ENCODE peak calls at places on chromosomes 4 and X, in five cellular contexts. E is aorta, V is endodermal cell, Q is right atrium auricular region, W is iPS DF 6.9. A is an unnamed sample. For H3K4me1, the result is how much of the 10 kb centered on the place peaks cover.

GRCh38 chr4:6681191-6681590 is 12.5 kb upstream of the S100P start:
- DNase-seq in E (no peak), V (no peak), Q (no peak), W (no peak), A (no peak)

GRCh38 chr4:169410839-169411770 is 140.3 kb upstream of the SH3RF1 start:
- DNase-seq in E (no peak), V (peak), Q (no peak), W (no peak), A (no peak)

GRCh38 chr4:48543796-48544195 is 53.7 kb downstream of the ZAR1 start:
- DNase-seq in E (no peak), V (no peak), Q (no peak), W (no peak), A (no peak)

GRCh38 chr4:73998040-73999011 is at the start of gene CXCL5:
- DNase-seq in E (peak), V (peak), Q (peak), W (peak), A (peak)

GRCh38 chrX:153209347-153209746 is 30.3 kb downstream of the MAGEA1 start:
- DNase-seq in E (no peak), V (no peak), Q (no peak), W (no peak), A (no peak)

GRCh38 chr4:38455092-38455855 is 208.7 kb upstream of the KLF3 start:
- DNase-seq in E (no peak), V (no peak), Q (no peak), W (no peak), A (no peak)

GRCh38 chrX:122475306-122475705 is 708.8 kb upstream of the GRIA3 start:
- DNase-seq in E (no peak), V (no peak), Q (no peak), W (no peak), A (no peak)

GRCh38 chrX:9875801-9876200 is 89.6 kb downstream of the SHROOM2 start:
- DNase-seq in E (no peak), V (no peak), Q (no peak), W (no peak), A (no peak)

GRCh38 chr4:124947622-124948265 is 235.2 kb upstream of the ANKRD50 start:
- DNase-seq in E (no peak), V (no peak), Q (no peak), W (no peak), A (no peak)

GRCh38 chrX:48918303-48918643 is 551 bp downstream of the PIM2 start:
- DNase-seq in E (no peak), V (no peak), Q (no peak), W (no peak), A (no peak)

GRCh38 chrX:68490644-68491043 is 8.2 kb upstream of the YIPF6 start:
- DNase-seq in E (no peak), V (peak), Q (no peak), W (no peak), A (no peak)

GRCh38 chr4:116926631-116927295 is 158.6 kb downstream of the TRAM1L1 start:
- DNase-seq in E (no peak), V (peak), Q (no peak), W (no peak), A (no peak)

GRCh38 chr4:107094332-107094731 is 58.2 kb upstream of the DKK2 start:
- DNase-seq in E (no peak), V (no peak), Q (no peak), W (no peak), A (no peak)

GRCh38 chrX:38750551-38750950 is 50.7 kb upstream of the MID1IP1 start:
- DNase-seq in E (no peak), V (no peak), Q (no peak), W (no peak), A (no peak)

GRCh38 chrX:43971966-43972961 is 926 bp downstream of the NDP start:
- DNase-seq in E (no peak), V (no peak), Q (no peak), W (no peak), A (no peak)

GRCh38 chr4:159142254-159142653 is 39.4 kb downstream of the RAPGEF2 start:
- DNase-seq in E (no peak), V (no peak), Q (no peak), W (no peak), A (no peak)

GRCh38 chr4:3070709-3071500 is 3.4 kb downstream of the HTT-AS start:
- DNase-seq in E (no peak), V (no peak), Q (no peak), W (no peak), A (no peak)

GRCh38 chr4:8655411-8656184 is 63.0 kb downstream of the CPZ start:
- DNase-seq in E (no peak), V (peak), Q (no peak), W (no peak), A (peak)

GRCh38 chr4:39044947-39045734 is 12.9 kb upstream of the TMEM156 start:
- DNase-seq in E (no peak), V (peak), Q (no peak), W (no peak), A (peak)

GRCh38 chr4:3660086-3660927 is 105.9 kb upstream of the ADRA2C start:
- DNase-seq in E (no peak), V (no peak), Q (no peak), W (no peak), A (no peak)

GRCh38 chrX:21741869-21742701 is 15.8 kb downstream of the SMPX start:
- DNase-seq in E (no peak), V (no peak), Q (no peak), W (no peak), A (no peak)

GRCh38 chr4:189049682-189050081 is 891.0 kb upstream of the FRG1 start:
- DNase-seq in E (no peak), V (no peak), Q (no peak), W (no peak), A (no peak)

GRCh38 chrX:107787827-107788226 is 10.3 kb downstream of the NCBP2L start:
- DNase-seq in E (no peak), V (no peak), Q (no peak), W (no peak), A (no peak)

GRCh38 chr4:122117743-122118142 is 34.4 kb upstream of the BLTP1 start:
- DNase-seq in E (no peak), V (no peak), Q (no peak), W (no peak), A (no peak)

GRCh38 chr4:89640620-89641366 is 196.2 kb downstream of the SNCA start:
- DNase-seq in E (no peak), V (peak), Q (no peak), W (peak), A (peak)

GRCh38 chr4:34720563-34720962 is 1523.8 kb downstream of the ARAP2 start:
- DNase-seq in E (no peak), V (no peak), Q (no peak), W (no peak), A (no peak)

GRCh38 chr4:183962413-183962812 is 57.3 kb downstream of the STOX2 start:
- DNase-seq in E (no peak), V (no peak), Q (no peak), W (no peak), A (no peak)

GRCh38 chr4:89422441-89422950 is 114.9 kb upstream of the GPRIN3 start:
- DNase-seq in E (no peak), V (no peak), Q (no peak), W (no peak), A (no peak)

GRCh38 chr4:127643791-127644190 is 11.0 kb downstream of the INTU start:
- DNase-seq in E (no peak), V (no peak), Q (no peak), W (no peak), A (no peak)

GRCh38 chr4:8871417-8872401 is at the start of gene HMX1:
- DNase-seq in E (no peak), V (peak), Q (no peak), W (no peak), A (no peak)

GRCh38 chr4:161936625-161937133 is 227.1 kb downstream of the FSTL5 start:
- DNase-seq in E (no peak), V (peak), Q (no peak), W (no peak), A (no peak)

DNA sequence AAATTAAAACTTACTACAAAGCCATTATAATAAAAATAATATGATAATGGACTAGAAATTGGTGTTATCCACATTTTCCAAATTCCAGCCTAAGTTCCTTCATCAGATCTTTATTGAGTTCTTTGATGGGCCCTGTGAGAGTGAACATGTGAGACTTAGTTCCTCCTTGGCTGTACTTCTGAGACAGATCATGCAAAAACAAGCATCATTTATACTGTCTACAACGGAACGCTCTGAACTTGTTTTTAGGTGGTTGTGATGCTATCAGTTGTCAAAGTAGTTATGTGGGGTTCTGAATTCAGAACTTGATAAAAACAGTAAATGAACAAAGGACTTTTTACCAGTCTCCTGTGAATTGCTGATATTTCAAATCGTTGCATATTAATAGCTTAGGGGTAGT is 48.9 kb downstream of the JADE3 start:
- DNase-seq in E (no peak), V (no peak), Q (no peak), W (no peak), A (no peak)
- H3K4me1 ChIP-seq in E (under half), V (under half), Q (under half), W (under half), A (under half)

GRCh38 chr4:163195247-163195765 is 28.6 kb upstream of the NAF1 start:
- DNase-seq in E (no peak), V (no peak), Q (no peak), W (no peak), A (no peak)

GRCh38 chr4:163194593-163194992 is 27.9 kb upstream of the NAF1 start:
- DNase-seq in E (peak), V (no peak), Q (peak), W (no peak), A (no peak)

GRCh38 chr4:163193717-163194116 is 27.0 kb upstream of the NAF1 start:
- DNase-seq in E (no peak), V (no peak), Q (no peak), W (no peak), A (no peak)

GRCh38 chr4:163200950-163201349 is 34.3 kb upstream of the NAF1 start:
- DNase-seq in E (no peak), V (no peak), Q (no peak), W (no peak), A (no peak)

DNA sequence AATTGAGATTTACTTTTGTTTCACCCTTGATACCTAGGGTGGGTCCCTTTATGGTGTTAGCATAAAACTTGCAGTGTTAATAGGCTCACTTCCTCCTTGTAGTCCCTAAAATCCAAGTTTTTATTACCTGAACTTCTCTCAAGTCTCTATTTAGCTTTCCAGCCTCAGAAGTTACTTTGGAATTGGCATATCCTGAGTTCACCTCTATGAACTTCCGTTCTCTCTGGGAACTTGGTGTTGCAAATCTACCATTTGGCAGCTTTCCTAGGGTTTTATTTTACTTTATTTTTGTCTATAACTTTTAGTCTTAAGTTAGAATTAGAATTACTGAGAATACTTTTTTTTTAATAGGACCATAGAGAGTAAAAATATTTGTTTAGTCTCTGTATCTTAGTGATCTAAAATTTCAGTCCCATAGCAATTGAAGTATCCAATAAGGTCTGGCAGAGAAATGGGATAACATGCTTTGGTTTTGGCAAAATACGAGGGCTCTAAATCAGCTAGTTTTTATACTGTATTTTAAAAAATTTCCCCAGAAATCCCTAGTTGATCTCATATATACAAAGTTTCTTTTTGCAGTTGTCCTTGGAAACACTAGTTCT is 30.3 kb upstream of the NAF1 start:
- DNase-seq in E (no peak), V (no peak), Q (no peak), W (no peak), A (no peak)
- H3K4me3 ChIP-seq in E (no peak), V (no peak), Q (no peak), W (no peak), A (no peak)

GRCh38 chr4:83114576-83114975 is at the start of gene PLAC8:
- DNase-seq in E (no peak), V (no peak), Q (no peak), W (no peak), A (no peak)
- H3K27ac ChIP-seq in E (no peak), V (no peak), Q (no peak), W (no peak), A (peak)

DNA sequence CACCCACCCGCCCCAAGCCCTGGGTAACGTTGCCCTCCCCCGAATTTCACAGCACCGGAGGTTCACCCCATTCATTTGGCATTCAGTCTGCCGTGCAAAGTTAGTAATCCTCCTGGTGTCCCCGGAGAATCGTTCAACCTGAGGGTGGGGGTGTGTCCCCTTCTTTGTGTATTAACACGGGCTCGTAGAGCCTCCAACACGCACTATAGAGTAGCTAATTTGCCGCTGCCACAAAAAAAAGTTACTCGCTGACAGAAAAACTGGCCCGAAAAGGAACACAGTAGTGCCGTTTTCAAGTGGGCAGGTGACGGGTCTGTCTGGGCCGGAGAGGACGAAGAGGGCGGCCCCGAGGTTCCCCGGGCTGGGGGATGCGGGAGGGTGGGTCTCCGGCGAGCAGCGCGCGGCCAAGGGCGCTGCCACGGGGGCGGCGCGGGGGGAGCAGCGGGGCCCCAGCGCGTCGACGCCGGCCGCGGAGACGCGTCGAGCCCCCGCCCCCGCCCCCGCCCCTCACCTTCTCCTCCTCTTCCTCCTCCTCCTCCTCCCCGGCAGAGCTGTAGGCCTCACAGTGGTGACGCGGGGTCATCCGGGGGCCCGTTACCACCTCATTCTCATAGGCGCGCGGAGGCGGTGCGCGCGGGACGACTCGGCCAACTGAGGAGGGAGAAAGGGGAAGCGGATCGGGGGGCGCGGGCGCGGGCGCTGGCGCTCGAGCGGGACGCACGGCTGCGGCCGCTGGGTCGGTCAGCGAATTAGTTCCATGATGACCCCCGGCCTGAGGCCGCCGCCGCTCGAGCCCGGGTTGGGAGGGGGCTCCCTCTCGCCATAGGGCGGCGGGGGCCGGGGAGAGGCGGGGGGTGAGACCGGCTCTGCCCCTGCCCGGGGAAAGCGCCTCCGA is 581 bp downstream of the CCNI start:
- DNase-seq in E (peak), V (peak), Q (peak), W (no peak), A (peak)
- H3K4me1 ChIP-seq in E (under half), V (under half), Q (under half), W (under half), A (under half)

DNA sequence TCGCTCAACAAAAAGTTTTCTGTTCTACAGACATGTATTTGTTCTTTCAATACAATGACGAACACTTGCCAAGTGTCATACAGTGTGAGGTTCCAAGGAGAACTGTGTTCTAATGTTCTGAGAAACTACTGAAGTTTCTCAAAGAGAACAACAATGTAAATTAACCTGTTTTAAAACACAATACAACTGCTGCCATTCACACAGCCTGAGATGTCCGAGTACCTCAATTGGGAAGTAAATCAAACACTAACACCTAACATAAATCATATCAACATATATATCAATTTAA is 35.3 kb downstream of the APBB2 start:
- DNase-seq in E (no peak), V (no peak), Q (no peak), W (no peak), A (no peak)
- H3K4me3 ChIP-seq in E (no peak), V (no peak), Q (no peak), W (no peak), A (no peak)

GRCh38 chr4:83489711-83490326 is 4.9 kb upstream of the ABRAXAS1 start:
- DNase-seq in E (no peak), V (peak), Q (no peak), W (no peak), A (no peak)
- H3K27ac ChIP-seq in E (no peak), V (no peak), Q (no peak), W (no peak), A (no peak)

GRCh38 chr4:94356444-94356843 is 13.8 kb upstream of the HPGDS start:
- DNase-seq in E (no peak), V (no peak), Q (no peak), W (no peak), A (no peak)
- H3K4me1 ChIP-seq in E (under half), V (under half), Q (under half), W (under half), A (under half)

DNA sequence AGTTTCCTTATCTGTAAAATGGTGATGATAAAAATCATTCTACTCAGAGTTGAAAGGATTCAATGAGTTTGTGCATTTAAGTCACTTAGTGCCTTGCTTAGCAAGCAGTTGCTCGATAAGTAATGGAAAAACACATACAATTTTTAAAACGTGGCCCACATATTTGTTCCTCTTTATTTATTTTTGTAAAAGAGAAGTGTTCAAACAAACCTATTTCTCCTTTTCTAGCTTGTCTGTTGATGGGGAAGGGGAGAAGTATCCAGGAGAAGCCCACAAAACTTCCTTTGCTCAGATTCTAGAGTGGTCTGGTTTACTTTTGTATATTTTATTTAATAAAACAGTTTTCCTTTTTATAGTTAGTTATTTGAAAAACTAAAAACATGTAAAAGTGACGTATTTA is 3.3 kb upstream of the HPGDS start:
- DNase-seq in E (no peak), V (no peak), Q (no peak), W (no peak), A (no peak)
- H3K4me3 ChIP-seq in E (no peak), V (no peak), Q (no peak), W (no peak), A (no peak)

GRCh38 chr4:181971411-181971810 is 271.8 kb upstream of the TENM3 start:
- DNase-seq in E (no peak), V (no peak), Q (no peak), W (no peak), A (no peak)

GRCh38 chr4:181966084-181966483 is 277.1 kb upstream of the TENM3 start:
- DNase-seq in E (no peak), V (no peak), Q (no peak), W (no peak), A (no peak)

GRCh38 chr4:181967401-181967800 is 275.8 kb upstream of the TENM3 start:
- DNase-seq in E (no peak), V (no peak), Q (no peak), W (no peak), A (no peak)

GRCh38 chr4:181970356-181970755 is 272.8 kb upstream of the TENM3 start:
- DNase-seq in E (no peak), V (no peak), Q (no peak), W (no peak), A (no peak)

DNA sequence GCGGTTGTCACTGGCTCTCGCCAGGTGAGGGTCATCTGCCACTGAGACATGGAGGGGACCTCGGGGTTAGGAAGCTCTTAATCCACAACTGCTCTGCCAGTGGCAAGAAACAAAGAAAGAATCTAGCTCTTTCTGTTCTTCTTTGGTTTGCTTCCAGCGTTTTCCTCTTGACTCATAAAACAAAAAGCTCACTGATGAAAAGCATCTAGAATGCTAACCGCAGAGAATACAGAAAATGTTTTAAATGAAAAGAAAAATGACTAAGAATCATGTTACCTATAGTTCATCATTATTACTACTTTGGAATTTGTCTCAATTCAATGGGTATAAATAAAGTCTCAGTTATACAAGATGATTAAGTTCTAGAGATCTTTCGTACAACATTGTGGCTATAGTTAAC is 274.8 kb upstream of the TENM3 start:
- DNase-seq in E (no peak), V (no peak), Q (no peak), W (no peak), A (no peak)
- H3K27ac ChIP-seq in E (no peak), V (no peak), Q (no peak), W (no peak), A (no peak)